ENCODE peak calls at places on chromosomes 12 and 14, in five cellular contexts. J, X, V, F and D are unnamed samples.

GRCh38 chr12:50924131-50924438 is 28.3 kb upstream of the HIGD1C start:
- DNase-seq in J (no peak), X (no peak), V (no peak), F (no peak), D (no peak)

GRCh38 chr12:47984331-47984801 is 19.9 kb downstream of the COL2A1 start:
- DNase-seq in J (no peak), X (no peak), V (no peak), F (no peak), D (peak; percentile 40)

GRCh38 chr14:62889354-62889753 is 155.9 kb downstream of the KCNH5 start:
- DNase-seq in J (no peak), X (no peak), V (no peak), F (no peak), D (no peak)

GRCh38 chr14:81594012-81594411 is 60.4 kb upstream of the SEL1L start:
- DNase-seq in J (peak; percentile 17), X (peak; percentile 30), V (peak; percentile 92), F (no peak), D (no peak)

GRCh38 chr12:92472198-92472597 is 230.6 kb upstream of the PLEKHG7 start:
- DNase-seq in J (no peak), X (no peak), V (no peak), F (no peak), D (no peak)

GRCh38 chr12:93381183-93381975 is 3.7 kb downstream of the NUDT4 start:
- DNase-seq in J (no peak), X (no peak), V (no peak), F (peak; percentile 48), D (no peak)

GRCh38 chr12:10559241-10559640 is 53.6 kb downstream of the EIF2S3B start:
- DNase-seq in J (no peak), X (no peak), V (no peak), F (no peak), D (no peak)

GRCh38 chr14:94030571-94030970 is 4.4 kb downstream of the OTUB2 start:
- DNase-seq in J (no peak), X (no peak), V (no peak), F (no peak), D (no peak)

GRCh38 chr12:97169922-97170321 is 262.9 kb downstream of the NEDD1 start:
- DNase-seq in J (no peak), X (no peak), V (no peak), F (no peak), D (no peak)

GRCh38 chr12:21831671-21832357 is 57.3 kb upstream of the KCNJ8 start:
- DNase-seq in J (peak; percentile 29), X (no peak), V (peak; percentile 39), F (no peak), D (no peak)

GRCh38 chr14:81172881-81173280 is 47.9 kb downstream of the GTF2A1 start:
- DNase-seq in J (no peak), X (no peak), V (no peak), F (no peak), D (no peak)

GRCh38 chr12:468671-469389 is 9.1 kb downstream of the B4GALNT3 start:
- DNase-seq in J (no peak), X (no peak), V (no peak), F (peak; percentile 55), D (no peak)

GRCh38 chr12:77751939-77752338 is 78.8 kb upstream of the NAV3 start:
- DNase-seq in J (no peak), X (no peak), V (no peak), F (peak; percentile 82), D (no peak)

GRCh38 chr12:131273291-131273845 is 319.7 kb downstream of the ADGRD1 start:
- DNase-seq in J (no peak), X (no peak), V (no peak), F (no peak), D (no peak)

GRCh38 chr12:75923964-75924666 is 107.5 kb downstream of the PHLDA1 start:
- DNase-seq in J (no peak), X (no peak), V (no peak), F (no peak), D (no peak)

GRCh38 chr14:29895591-29896043 is 32.0 kb downstream of the PRKD1 start:
- DNase-seq in J (no peak), X (no peak), V (no peak), F (no peak), D (no peak)

GRCh38 chr12:21894792-21895392 is 46.3 kb downstream of the ABCC9 start:
- DNase-seq in J (no peak), X (no peak), V (no peak), F (no peak), D (no peak)

GRCh38 chr12:332581-333205 is 56.4 kb downstream of the KDM5A start:
- DNase-seq in J (no peak), X (no peak), V (no peak), F (peak; percentile 27), D (no peak)

GRCh38 chr14:101596742-101597141 is 35.4 kb downstream of the DIO3 start:
- DNase-seq in J (no peak), X (no peak), V (no peak), F (no peak), D (no peak)

GRCh38 chr14:37081220-37081619 is 91.2 kb downstream of the SLC25A21 start:
- DNase-seq in J (no peak), X (no peak), V (no peak), F (no peak), D (no peak)

GRCh38 chr14:51774209-51774608 is 86.2 kb upstream of the GNG2 start:
- DNase-seq in J (no peak), X (no peak), V (no peak), F (no peak), D (no peak)

GRCh38 chr14:100608064-100608463 is 20.8 kb upstream of the BEGAIN start:
- DNase-seq in J (no peak), X (no peak), V (no peak), F (no peak), D (no peak)

GRCh38 chr14:104405566-104406226 is 173.9 kb upstream of the C14orf180 start:
- DNase-seq in J (no peak), X (no peak), V (no peak), F (no peak), D (no peak)

GRCh38 chr14:61335876-61336275 is 14.5 kb downstream of the PRKCH start:
- DNase-seq in J (no peak), X (no peak), V (no peak), F (no peak), D (no peak)

GRCh38 chr12:6080149-6081045 is 44.1 kb downstream of the VWF start:
- DNase-seq in J (no peak), X (no peak), V (no peak), F (no peak), D (no peak)

GRCh38 chr12:12441891-12442461 is 85.1 kb downstream of the BORCS5 start:
- DNase-seq in J (no peak), X (no peak), V (no peak), F (no peak), D (no peak)

GRCh38 chr14:102035914-102036313 is 50.9 kb downstream of the HSP90AA1 start:
- DNase-seq in J (no peak), X (no peak), V (no peak), F (no peak), D (no peak)

GRCh38 chr12:14921218-14921617 is 17.1 kb downstream of the ERP27 start:
- DNase-seq in J (no peak), X (no peak), V (no peak), F (no peak), D (no peak)

GRCh38 chr12:101832030-101832429 is 1.3 kb upstream of the GNPTAB start:
- DNase-seq in J (no peak), X (no peak), V (no peak), F (no peak), D (no peak)

GRCh38 chr14:99484106-99484505 is 2.9 kb downstream of the CCNK start:
- DNase-seq in J (no peak), X (no peak), V (no peak), F (no peak), D (no peak)

GRCh38 chr12:64320611-64321010 is 69.9 kb downstream of the C12orf56 start:
- DNase-seq in J (no peak), X (no peak), V (no peak), F (no peak), D (no peak)

GRCh38 chr12:64323476-64324225 is 66.9 kb downstream of the C12orf56 start:
- DNase-seq in J (no peak), X (no peak), V (no peak), F (no peak), D (no peak)

GRCh38 chr12:64323006-64323405 is 67.6 kb downstream of the C12orf56 start:
- DNase-seq in J (no peak), X (no peak), V (no peak), F (no peak), D (no peak)

GRCh38 chr12:64318605-64319004 is 72.0 kb downstream of the C12orf56 start:
- DNase-seq in J (no peak), X (no peak), V (peak; percentile 2), F (peak; percentile 11), D (no peak)
- H3K4me1 ChIP-seq in J (peaks cover 3% of the 10 kb centered on the region), X (no peaks in the 10 kb centered on the region), V (no peaks in the 10 kb centered on the region), F (no peaks in the 10 kb centered on the region), D (no peaks in the 10 kb centered on the region)

GRCh38 chr12:113477171-113477841 is 5.6 kb upstream of the LHX5 start:
- DNase-seq in J (no peak), X (no peak), V (no peak), F (no peak), D (no peak)
- H3K27me3 ChIP-seq in J (peaks cover 97% of the 10 kb centered on the region), X (no peaks in the 10 kb centered on the region), V (peaks cover 32% of the 10 kb centered on the region), F (peaks cover 73% of the 10 kb centered on the region), D (peaks cover 7% of the 10 kb centered on the region)

DNA sequence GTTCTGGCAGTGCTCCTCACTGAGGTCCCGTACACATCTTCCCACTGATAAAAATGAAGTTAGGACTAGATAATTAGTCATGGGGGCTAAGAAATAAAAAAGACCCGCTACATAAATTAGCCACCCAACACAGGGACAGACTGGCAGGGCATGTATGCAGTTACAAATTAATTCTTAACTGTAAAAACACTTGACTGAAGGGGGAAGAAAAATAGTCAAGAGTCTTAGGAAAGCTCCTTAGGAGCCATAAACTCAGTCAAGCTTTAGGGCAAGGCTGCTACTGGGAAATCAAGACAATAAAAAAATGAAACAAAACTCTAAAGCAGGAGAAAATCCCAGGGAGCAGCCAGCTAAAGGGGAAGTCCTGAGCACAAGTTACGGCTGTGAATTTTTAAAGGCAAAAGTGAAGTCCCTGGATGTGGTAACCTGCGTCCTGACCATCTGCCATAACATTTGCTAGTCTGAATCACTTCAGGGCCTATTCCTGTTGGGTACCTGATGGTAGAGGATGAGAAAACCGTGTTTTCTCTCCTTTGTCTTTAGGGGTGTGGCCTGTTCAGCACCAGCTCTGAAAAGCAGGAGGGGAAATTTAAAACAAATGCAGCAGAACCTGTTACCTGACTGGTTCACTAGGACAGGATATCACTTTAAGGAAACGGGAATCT is 7.5 kb upstream of the NPFF start:
- DNase-seq in J (no peak), X (no peak), V (no peak), F (no peak), D (no peak)
- TF ChIP-seq POLR2A in J (no peak), X (no peak), V (no peak), F (no peak), D (no peak)

DNA sequence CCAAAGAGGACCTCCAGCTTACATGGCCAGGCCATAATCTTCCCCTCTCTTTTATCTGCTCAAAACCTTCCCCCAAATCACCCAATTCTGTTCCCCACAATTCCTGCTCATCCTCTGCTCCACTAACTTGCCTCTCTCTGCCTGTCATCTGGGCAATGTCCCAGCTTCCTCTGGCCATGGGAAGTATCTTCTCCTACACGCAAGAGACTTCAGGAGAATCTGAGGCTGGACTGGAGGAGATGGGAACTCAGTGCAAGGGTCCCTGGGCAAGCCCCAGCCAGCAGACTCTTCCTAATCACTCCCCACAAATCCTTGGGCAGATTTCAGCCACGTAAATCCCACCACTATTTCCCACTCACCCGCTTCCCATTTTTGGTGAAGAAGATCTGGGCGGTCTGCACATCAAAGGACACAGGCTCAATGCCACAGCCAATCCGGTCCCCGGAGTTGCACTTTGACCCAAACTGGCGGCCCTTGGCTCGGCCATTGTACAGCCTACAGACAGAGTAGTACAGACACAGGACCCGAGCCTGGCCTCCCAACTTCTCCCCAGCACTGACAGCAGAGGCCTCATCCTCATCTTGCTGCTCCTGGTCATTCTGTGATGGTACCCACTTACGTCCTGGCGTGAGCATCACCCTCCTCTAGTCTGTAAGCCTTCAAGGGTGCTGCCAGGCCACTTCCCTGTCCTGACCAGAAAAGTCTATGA is 4.7 kb downstream of the SPRYD3 start:
- DNase-seq in J (no peak), X (no peak), V (no peak), F (no peak), D (no peak)
- H3K4me1 ChIP-seq in J (peaks cover 70% of the 10 kb centered on the region), X (peaks cover 65% of the 10 kb centered on the region), V (peaks cover 42% of the 10 kb centered on the region), F (peaks cover 21% of the 10 kb centered on the region), D (peaks cover 7% of the 10 kb centered on the region)